ENCODE peak calls at places on chromosome 22, in nine cellular contexts. One of them, this sample, is unnamed. For H3K4me1, the result is how much of the 10 kb centered on the place peaks cover.

GRCh38 chr22:38733329-38734202 is 22.2 kb downstream of the SUN2 start:
- DNase-seq in H9: peak
- DNase-seq in left lung: peak
- DNase-seq in heart left ventricle: peak
- DNase-seq in PC-9: peak
- DNase-seq in heart right ventricle: peak
- DNase-seq in endodermal cell: peak
- DNase-seq in right atrium auricular region: peak
- DNase-seq in body of pancreas: peak
- DNase-seq in this sample: no peak

GRCh38 chr22:24953294-24954113 is 988 bp downstream of the KIAA1671 start:
- DNase-seq in right atrium auricular region: no peak
- DNase-seq in heart right ventricle: peak
- DNase-seq in body of pancreas: peak
- DNase-seq in left lung: no peak
- DNase-seq in PC-9: no peak
- DNase-seq in H9: no peak
- DNase-seq in endodermal cell: peak
- DNase-seq in heart left ventricle: peak
- DNase-seq in this sample: no peak

GRCh38 chr22:34722901-34723300 is 343.1 kb upstream of the ISX start:
- DNase-seq in body of pancreas: no peak
- DNase-seq in right atrium auricular region: no peak
- DNase-seq in PC-9: no peak
- DNase-seq in heart left ventricle: no peak
- DNase-seq in heart right ventricle: no peak
- DNase-seq in left lung: no peak
- DNase-seq in H9: no peak
- DNase-seq in endodermal cell: no peak
- DNase-seq in this sample: no peak

GRCh38 chr22:21000215-21000986 is 1.5 kb downstream of the THAP7 start:
- DNase-seq in body of pancreas: no peak
- DNase-seq in heart left ventricle: no peak
- DNase-seq in H9: no peak
- DNase-seq in left lung: no peak
- DNase-seq in right atrium auricular region: no peak
- DNase-seq in PC-9: no peak
- DNase-seq in heart right ventricle: no peak
- DNase-seq in endodermal cell: no peak
- DNase-seq in this sample: no peak

GRCh38 chr22:41775976-41776375 is 24.5 kb upstream of the CCDC134 start:
- DNase-seq in heart left ventricle: no peak
- DNase-seq in right atrium auricular region: no peak
- DNase-seq in left lung: no peak
- DNase-seq in PC-9: peak
- DNase-seq in endodermal cell: no peak
- DNase-seq in H9: no peak
- DNase-seq in heart right ventricle: no peak
- DNase-seq in body of pancreas: no peak
- DNase-seq in this sample: no peak

GRCh38 chr22:23178512-23179254 is 1.6 kb upstream of the BCR start:
- DNase-seq in heart right ventricle: peak
- DNase-seq in endodermal cell: peak
- DNase-seq in right atrium auricular region: peak
- DNase-seq in H9: peak
- DNase-seq in left lung: peak
- DNase-seq in PC-9: peak
- DNase-seq in body of pancreas: peak
- DNase-seq in heart left ventricle: peak
- DNase-seq in this sample: peak

GRCh38 chr22:38270091-38270972 is 2.5 kb downstream of the TMEM184B start:
- DNase-seq in heart right ventricle: no peak
- DNase-seq in H9: peak
- DNase-seq in right atrium auricular region: no peak
- DNase-seq in heart left ventricle: no peak
- DNase-seq in body of pancreas: no peak
- DNase-seq in PC-9: no peak
- DNase-seq in left lung: no peak
- DNase-seq in endodermal cell: no peak
- DNase-seq in this sample: no peak

GRCh38 chr22:31501738-31502137 is 5.4 kb downstream of the SFI1 start:
- DNase-seq in body of pancreas: no peak
- DNase-seq in heart left ventricle: no peak
- DNase-seq in H9: no peak
- DNase-seq in PC-9: no peak
- DNase-seq in endodermal cell: no peak
- DNase-seq in heart right ventricle: no peak
- DNase-seq in right atrium auricular region: no peak
- DNase-seq in left lung: no peak
- DNase-seq in this sample: no peak

GRCh38 chr22:48187272-48187855 is 1424.9 kb downstream of the TBC1D22A start:
- DNase-seq in endodermal cell: no peak
- DNase-seq in body of pancreas: no peak
- DNase-seq in PC-9: no peak
- DNase-seq in heart left ventricle: no peak
- DNase-seq in heart right ventricle: no peak
- DNase-seq in left lung: no peak
- DNase-seq in H9: peak
- DNase-seq in right atrium auricular region: no peak
- DNase-seq in this sample: no peak

GRCh38 chr22:20741634-20742581 is 32.0 kb upstream of the SERPIND1 start:
- DNase-seq in H9: no peak
- DNase-seq in left lung: peak
- DNase-seq in right atrium auricular region: no peak
- DNase-seq in heart right ventricle: no peak
- DNase-seq in body of pancreas: peak
- DNase-seq in heart left ventricle: no peak
- DNase-seq in endodermal cell: peak
- DNase-seq in PC-9: peak
- DNase-seq in this sample: peak

GRCh38 chr22:31612891-31613285 is 49.1 kb downstream of the PISD start:
- DNase-seq in body of pancreas: no peak
- DNase-seq in left lung: peak
- DNase-seq in PC-9: no peak
- DNase-seq in heart left ventricle: no peak
- DNase-seq in heart right ventricle: no peak
- DNase-seq in H9: no peak
- DNase-seq in endodermal cell: peak
- DNase-seq in right atrium auricular region: no peak
- DNase-seq in this sample: no peak

GRCh38 chr22:24061124-24061684 is 50.1 kb downstream of the CABIN1 start:
- DNase-seq in body of pancreas: no peak
- DNase-seq in heart right ventricle: no peak
- DNase-seq in right atrium auricular region: no peak
- DNase-seq in heart left ventricle: no peak
- DNase-seq in H9: no peak
- DNase-seq in PC-9: no peak
- DNase-seq in left lung: no peak
- DNase-seq in endodermal cell: no peak
- DNase-seq in this sample: no peak

GRCh38 chr22:24095816-24096215 is 84.7 kb downstream of the CABIN1 start:
- DNase-seq in left lung: no peak
- DNase-seq in right atrium auricular region: no peak
- DNase-seq in heart right ventricle: no peak
- DNase-seq in PC-9: no peak
- DNase-seq in H9: no peak
- DNase-seq in body of pancreas: no peak
- DNase-seq in endodermal cell: no peak
- DNase-seq in heart left ventricle: no peak
- DNase-seq in this sample: no peak

DNA sequence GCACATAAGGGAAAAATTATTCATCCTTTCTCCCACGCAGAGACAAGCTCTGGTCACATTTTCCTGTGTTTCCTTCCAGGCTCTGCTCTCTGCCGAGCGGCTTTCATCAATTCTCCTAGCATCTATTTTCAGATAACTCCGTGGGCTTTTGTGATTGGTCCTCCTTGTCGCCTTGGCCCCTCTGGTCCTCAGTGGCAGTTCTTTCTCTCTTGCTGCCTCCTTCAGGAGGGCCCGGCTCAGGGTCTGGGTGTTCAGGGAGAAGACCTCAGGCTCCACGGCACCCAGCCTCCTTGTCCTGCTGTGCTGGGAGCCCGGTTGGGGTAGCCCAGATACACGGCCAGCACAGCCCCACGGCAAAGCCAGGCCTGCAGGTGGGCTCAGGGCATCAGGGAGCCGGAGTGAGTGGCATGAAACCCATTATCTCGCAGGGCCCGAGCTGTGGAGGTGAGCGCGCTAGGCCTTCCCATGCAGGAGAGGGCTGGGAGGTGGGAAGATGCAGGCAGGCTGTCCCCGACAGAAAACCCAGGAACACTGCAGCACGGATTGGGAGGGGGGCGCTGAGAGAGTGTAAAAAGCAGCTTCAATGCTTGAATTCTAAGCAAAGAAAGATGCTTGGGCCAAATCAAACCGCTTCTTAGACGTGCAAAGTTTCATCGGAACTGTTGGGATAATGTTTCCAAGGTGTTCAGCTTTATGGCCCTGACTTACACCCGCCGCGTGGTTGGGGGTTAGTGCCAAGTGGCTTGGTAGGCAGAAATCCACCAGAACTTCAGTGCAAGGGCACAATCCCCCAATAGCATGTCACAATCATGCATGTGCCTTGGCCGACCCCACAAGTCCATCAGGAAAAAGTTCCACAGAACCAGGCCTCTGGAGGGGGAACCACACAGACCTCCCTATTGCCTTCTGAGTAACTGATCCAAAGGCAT is 81.9 kb upstream of the WNT7B start:
- DNase-seq in body of pancreas: peak
- DNase-seq in right atrium auricular region: no peak
- DNase-seq in heart right ventricle: peak
- DNase-seq in PC-9: no peak
- DNase-seq in endodermal cell: peak
- DNase-seq in left lung: peak
- DNase-seq in heart left ventricle: peak
- DNase-seq in H9: peak
- DNase-seq in this sample: no peak
- H3K4me1 ChIP-seq in body of pancreas: half or more
- H3K4me1 ChIP-seq in right atrium auricular region: under half
- H3K4me1 ChIP-seq in heart right ventricle: half or more
- H3K4me1 ChIP-seq in PC-9: under half
- H3K4me1 ChIP-seq in endodermal cell: under half
- H3K4me1 ChIP-seq in left lung: half or more
- H3K4me1 ChIP-seq in heart left ventricle: half or more
- H3K4me1 ChIP-seq in H9: under half
- H3K4me1 ChIP-seq in this sample: under half

DNA sequence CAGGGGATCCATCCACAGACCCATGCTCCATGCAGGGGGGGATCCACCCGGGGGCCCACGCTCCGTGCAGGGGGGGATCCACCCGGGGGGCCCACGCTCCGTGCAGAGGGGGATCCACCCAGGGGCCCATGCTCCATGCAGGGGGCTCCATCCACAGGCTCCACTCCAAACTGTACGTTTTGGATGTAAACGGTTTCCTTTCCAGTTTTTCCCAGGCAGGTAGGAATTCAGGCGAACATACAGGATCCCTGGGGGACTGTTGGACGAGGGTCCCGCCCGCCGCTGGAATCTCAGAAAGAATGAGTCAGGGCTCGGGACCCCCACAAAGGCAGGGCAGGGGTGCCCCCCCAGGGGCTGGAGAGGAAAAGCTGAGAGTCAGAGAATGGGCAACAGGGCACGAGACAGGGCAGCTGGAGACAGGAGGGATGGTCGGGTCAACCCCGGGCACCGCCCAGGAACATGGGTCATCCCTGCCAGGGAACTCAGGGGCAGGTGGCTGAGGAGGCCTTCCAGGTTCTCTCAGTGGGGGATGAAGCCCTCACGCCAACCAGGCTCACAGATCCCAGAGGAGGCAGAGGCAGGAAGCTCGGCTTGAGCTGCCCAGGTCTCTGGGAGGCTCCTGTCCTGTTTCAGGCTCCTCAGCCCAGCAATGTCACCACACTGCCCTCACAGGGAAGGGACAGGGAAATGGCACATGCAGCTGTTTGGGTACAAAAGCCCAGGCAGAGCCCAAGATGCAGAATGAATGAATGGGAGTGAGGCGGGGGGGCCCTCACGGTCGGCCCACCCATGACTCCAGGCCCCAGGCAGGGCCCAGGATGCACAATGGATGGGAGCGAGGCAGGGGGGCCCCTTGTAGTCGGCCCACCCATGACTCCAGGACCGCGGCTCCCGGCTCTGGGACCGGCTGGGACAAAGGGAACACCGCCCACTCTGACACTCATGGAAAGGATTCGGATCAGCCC is 200.2 kb downstream of the BRD1 start:
- DNase-seq in endodermal cell: peak
- DNase-seq in right atrium auricular region: no peak
- DNase-seq in body of pancreas: no peak
- DNase-seq in heart left ventricle: peak
- DNase-seq in PC-9: peak
- DNase-seq in H9: no peak
- DNase-seq in left lung: peak
- DNase-seq in heart right ventricle: no peak
- DNase-seq in this sample: no peak
- TF ChIP-seq CTCF in endodermal cell: no peak
- TF ChIP-seq CTCF in right atrium auricular region: no peak
- TF ChIP-seq CTCF in body of pancreas: no peak
- TF ChIP-seq CTCF in heart left ventricle: no peak
- TF ChIP-seq CTCF in PC-9: no peak
- TF ChIP-seq CTCF in H9: no peak
- TF ChIP-seq CTCF in left lung: no peak
- TF ChIP-seq CTCF in heart right ventricle: no peak
- TF ChIP-seq CTCF in this sample: no peak

GRCh38 chr22:40749829-40750228 is 69.3 kb downstream of the SLC25A17 start:
- DNase-seq in heart left ventricle: no peak
- DNase-seq in body of pancreas: no peak
- DNase-seq in endodermal cell: peak
- DNase-seq in heart right ventricle: no peak
- DNase-seq in right atrium auricular region: no peak
- DNase-seq in H9: no peak
- DNase-seq in left lung: no peak
- DNase-seq in PC-9: no peak
- DNase-seq in this sample: no peak
- H3K4me1 ChIP-seq in heart left ventricle: under half
- H3K4me1 ChIP-seq in body of pancreas: under half
- H3K4me1 ChIP-seq in endodermal cell: under half
- H3K4me1 ChIP-seq in heart right ventricle: under half
- H3K4me1 ChIP-seq in right atrium auricular region: under half
- H3K4me1 ChIP-seq in H9: under half
- H3K4me1 ChIP-seq in left lung: under half
- H3K4me1 ChIP-seq in PC-9: under half
- H3K4me1 ChIP-seq in this sample: under half

DNA sequence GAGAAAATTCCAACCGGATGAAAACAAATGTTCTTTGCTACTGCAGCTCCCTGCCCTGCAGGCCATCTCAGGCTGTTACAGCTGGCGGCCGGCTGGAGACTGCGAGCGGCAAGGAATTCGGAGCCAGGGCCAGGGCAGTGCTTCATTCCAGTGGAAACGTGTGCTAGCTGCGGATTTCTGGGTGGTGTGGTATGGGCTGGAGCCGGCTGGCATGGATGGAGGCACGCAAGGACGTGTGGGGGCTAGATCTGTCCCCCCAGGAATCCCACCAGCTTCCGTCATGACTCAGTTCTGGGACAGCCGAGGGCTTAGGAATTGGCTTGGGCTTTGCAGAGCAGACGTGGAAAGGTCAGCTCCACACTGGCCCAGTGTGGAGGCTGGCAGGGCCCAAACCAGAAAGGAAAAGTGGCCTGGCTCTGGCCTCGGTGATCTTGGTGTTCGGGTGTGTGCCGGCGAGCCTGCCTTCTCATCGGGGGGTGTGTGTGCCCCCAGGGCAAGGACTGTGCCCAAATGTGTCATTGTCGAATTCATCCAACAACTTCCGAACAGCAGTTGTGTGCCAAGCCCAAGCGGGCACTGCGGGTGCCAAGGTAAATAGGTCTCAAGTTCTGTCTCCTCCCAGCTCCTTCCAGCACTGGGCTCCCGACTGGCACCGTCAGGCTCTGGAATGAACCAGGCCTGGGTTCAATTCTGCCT is 48.1 kb upstream of the SHISAL1 start:
- DNase-seq in right atrium auricular region: peak
- DNase-seq in heart left ventricle: peak
- DNase-seq in body of pancreas: no peak
- DNase-seq in H9: no peak
- DNase-seq in endodermal cell: peak
- DNase-seq in heart right ventricle: no peak
- DNase-seq in PC-9: peak
- DNase-seq in left lung: peak
- DNase-seq in this sample: no peak
- TF ChIP-seq CTCF in right atrium auricular region: no peak
- TF ChIP-seq CTCF in heart left ventricle: no peak
- TF ChIP-seq CTCF in body of pancreas: no peak
- TF ChIP-seq CTCF in H9: peak
- TF ChIP-seq CTCF in endodermal cell: no peak
- TF ChIP-seq CTCF in heart right ventricle: no peak
- TF ChIP-seq CTCF in PC-9: peak
- TF ChIP-seq CTCF in left lung: no peak
- TF ChIP-seq CTCF in this sample: no peak

This sample was measured in CD8-positive, alpha-beta T cell.